ENCODE peak calls at places on chromosomes 16 and 17, in ten cellular contexts. One of them, this sample, is unnamed.

GRCh38 chr17:76032073-76032779 is 5.1 kb upstream of the EVPL start:
- DNase-seq in gastrocnemius medialis: no peak
- DNase-seq in psoas muscle: no peak
- DNase-seq in cardiac muscle cell: no peak
- DNase-seq in thoracic aorta: no peak
- DNase-seq in esophagus squamous epithelium: no peak
- DNase-seq in uterus: no peak
- DNase-seq in heart right ventricle: no peak
- DNase-seq in sigmoid colon: no peak
- DNase-seq in heart left ventricle: no peak
- DNase-seq in this sample: peak; percentile 83

GRCh38 chr17:933168-934083 is 46.1 kb downstream of the NXN start:
- DNase-seq in esophagus squamous epithelium: no peak
- DNase-seq in heart left ventricle: no peak
- DNase-seq in thoracic aorta: no peak
- DNase-seq in sigmoid colon: no peak
- DNase-seq in psoas muscle: peak; percentile 53
- DNase-seq in uterus: peak; percentile 63
- DNase-seq in cardiac muscle cell: peak; percentile 95
- DNase-seq in heart right ventricle: no peak
- DNase-seq in gastrocnemius medialis: no peak
- DNase-seq in this sample: peak; percentile 37

GRCh38 chr17:2883544-2884203 is 87.4 kb downstream of the RAP1GAP2 start:
- DNase-seq in heart left ventricle: peak; percentile 51
- DNase-seq in cardiac muscle cell: peak; percentile 60
- DNase-seq in thoracic aorta: no peak
- DNase-seq in sigmoid colon: no peak
- DNase-seq in heart right ventricle: peak; percentile 50
- DNase-seq in uterus: no peak
- DNase-seq in gastrocnemius medialis: no peak
- DNase-seq in esophagus squamous epithelium: no peak
- DNase-seq in psoas muscle: no peak
- DNase-seq in this sample: peak; percentile 15

GRCh38 chr17:51257150-51258081 is 2.4 kb downstream of the MBTD1 start:
- DNase-seq in gastrocnemius medialis: no peak
- DNase-seq in heart right ventricle: no peak
- DNase-seq in thoracic aorta: no peak
- DNase-seq in uterus: no peak
- DNase-seq in psoas muscle: no peak
- DNase-seq in sigmoid colon: no peak
- DNase-seq in cardiac muscle cell: peak; percentile 4
- DNase-seq in heart left ventricle: no peak
- DNase-seq in esophagus squamous epithelium: no peak
- DNase-seq in this sample: no peak

GRCh38 chr17:76054112-76054476 is 18.2 kb downstream of the SRP68 start:
- DNase-seq in heart left ventricle: no peak
- DNase-seq in sigmoid colon: no peak
- DNase-seq in cardiac muscle cell: no peak
- DNase-seq in gastrocnemius medialis: no peak
- DNase-seq in heart right ventricle: no peak
- DNase-seq in esophagus squamous epithelium: no peak
- DNase-seq in psoas muscle: no peak
- DNase-seq in thoracic aorta: no peak
- DNase-seq in uterus: no peak
- DNase-seq in this sample: no peak

GRCh38 chr17:5128905-5129535 is 13.2 kb downstream of the USP6 start:
- DNase-seq in cardiac muscle cell: no peak
- DNase-seq in sigmoid colon: no peak
- DNase-seq in uterus: no peak
- DNase-seq in psoas muscle: no peak
- DNase-seq in heart right ventricle: no peak
- DNase-seq in gastrocnemius medialis: no peak
- DNase-seq in thoracic aorta: no peak
- DNase-seq in esophagus squamous epithelium: no peak
- DNase-seq in heart left ventricle: no peak
- DNase-seq in this sample: no peak

GRCh38 chr16:54633943-54634362 is 296.7 kb upstream of the IRX5 start:
- DNase-seq in uterus: no peak
- DNase-seq in psoas muscle: no peak
- DNase-seq in gastrocnemius medialis: no peak
- DNase-seq in heart left ventricle: peak; percentile 29
- DNase-seq in heart right ventricle: no peak
- DNase-seq in sigmoid colon: no peak
- DNase-seq in esophagus squamous epithelium: no peak
- DNase-seq in cardiac muscle cell: peak; percentile 13
- DNase-seq in thoracic aorta: peak; percentile 35
- DNase-seq in this sample: peak; percentile 56

GRCh38 chr17:81221842-81222619 is 734 bp downstream of the CEP131 start:
- DNase-seq in thoracic aorta: no peak
- DNase-seq in sigmoid colon: no peak
- DNase-seq in esophagus squamous epithelium: no peak
- DNase-seq in psoas muscle: peak; percentile 55
- DNase-seq in uterus: no peak
- DNase-seq in heart right ventricle: no peak
- DNase-seq in gastrocnemius medialis: no peak
- DNase-seq in heart left ventricle: no peak
- DNase-seq in cardiac muscle cell: no peak
- DNase-seq in this sample: no peak

GRCh38 chr16:57732011-57732410 is 3.6 kb upstream of the KATNB1 start:
- DNase-seq in psoas muscle: no peak
- DNase-seq in cardiac muscle cell: peak; percentile 69
- DNase-seq in uterus: no peak
- DNase-seq in gastrocnemius medialis: no peak
- DNase-seq in heart left ventricle: no peak
- DNase-seq in heart right ventricle: no peak
- DNase-seq in thoracic aorta: no peak
- DNase-seq in sigmoid colon: no peak
- DNase-seq in esophagus squamous epithelium: no peak
- DNase-seq in this sample: no peak

GRCh38 chr17:74296548-74296936 is 22.5 kb downstream of the DNAI2 start:
- DNase-seq in psoas muscle: peak; percentile 76
- DNase-seq in thoracic aorta: no peak
- DNase-seq in cardiac muscle cell: peak; percentile 85
- DNase-seq in heart right ventricle: peak; percentile 62
- DNase-seq in gastrocnemius medialis: peak; percentile 16
- DNase-seq in sigmoid colon: peak; percentile 74
- DNase-seq in esophagus squamous epithelium: no peak
- DNase-seq in uterus: peak; percentile 30
- DNase-seq in heart left ventricle: peak; percentile 70
- DNase-seq in this sample: peak; percentile 48

GRCh38 chr17:43860927-43861622 is 14.1 kb downstream of the CD300LG start:
- DNase-seq in heart right ventricle: peak; percentile 57
- DNase-seq in uterus: peak; percentile 31
- DNase-seq in psoas muscle: peak; percentile 74
- DNase-seq in heart left ventricle: peak; percentile 54
- DNase-seq in gastrocnemius medialis: peak; percentile 36
- DNase-seq in thoracic aorta: peak; percentile 35
- DNase-seq in esophagus squamous epithelium: no peak
- DNase-seq in cardiac muscle cell: no peak
- DNase-seq in sigmoid colon: peak; percentile 67
- DNase-seq in this sample: no peak

GRCh38 chr17:30005709-30006320 is 64.4 kb downstream of the EFCAB5 start:
- DNase-seq in uterus: no peak
- DNase-seq in gastrocnemius medialis: no peak
- DNase-seq in psoas muscle: no peak
- DNase-seq in heart right ventricle: no peak
- DNase-seq in esophagus squamous epithelium: no peak
- DNase-seq in heart left ventricle: no peak
- DNase-seq in thoracic aorta: no peak
- DNase-seq in cardiac muscle cell: peak; percentile 73
- DNase-seq in sigmoid colon: no peak
- DNase-seq in this sample: no peak

GRCh38 chr16:55495616-55496289 is 13.1 kb upstream of the LPCAT2 start:
- DNase-seq in thoracic aorta: no peak
- DNase-seq in sigmoid colon: no peak
- DNase-seq in psoas muscle: no peak
- DNase-seq in gastrocnemius medialis: no peak
- DNase-seq in cardiac muscle cell: peak; percentile 41
- DNase-seq in heart right ventricle: no peak
- DNase-seq in esophagus squamous epithelium: no peak
- DNase-seq in uterus: peak; percentile 56
- DNase-seq in heart left ventricle: no peak
- DNase-seq in this sample: no peak

GRCh38 chr16:67396159-67396774 is 3.0 kb upstream of the TPPP3 start:
- DNase-seq in cardiac muscle cell: peak; percentile 64
- DNase-seq in esophagus squamous epithelium: no peak
- DNase-seq in gastrocnemius medialis: peak; percentile 52
- DNase-seq in thoracic aorta: peak; percentile 58
- DNase-seq in psoas muscle: peak; percentile 90
- DNase-seq in uterus: peak; percentile 79
- DNase-seq in heart right ventricle: peak; percentile 80
- DNase-seq in heart left ventricle: peak; percentile 90
- DNase-seq in sigmoid colon: peak; percentile 89
- DNase-seq in this sample: peak; percentile 61

GRCh38 chr16:17419266-17419665 is 51.5 kb downstream of the XYLT1 start:
- DNase-seq in psoas muscle: no peak
- DNase-seq in esophagus squamous epithelium: no peak
- DNase-seq in sigmoid colon: no peak
- DNase-seq in gastrocnemius medialis: no peak
- DNase-seq in thoracic aorta: no peak
- DNase-seq in heart right ventricle: no peak
- DNase-seq in heart left ventricle: no peak
- DNase-seq in uterus: no peak
- DNase-seq in cardiac muscle cell: no peak
- DNase-seq in this sample: no peak
- H3K9me3 ChIP-seq in psoas muscle: no peaks in the 10 kb centered on the region
- H3K9me3 ChIP-seq in esophagus squamous epithelium: no peaks in the 10 kb centered on the region
- H3K9me3 ChIP-seq in sigmoid colon: no peaks in the 10 kb centered on the region
- H3K9me3 ChIP-seq in gastrocnemius medialis: no peaks in the 10 kb centered on the region
- H3K9me3 ChIP-seq in thoracic aorta: no peaks in the 10 kb centered on the region
- H3K9me3 ChIP-seq in heart right ventricle: no peaks in the 10 kb centered on the region
- H3K9me3 ChIP-seq in heart left ventricle: no peaks in the 10 kb centered on the region
- H3K9me3 ChIP-seq in uterus: no peaks in the 10 kb centered on the region
- H3K9me3 ChIP-seq in cardiac muscle cell: no peaks in the 10 kb centered on the region
- H3K9me3 ChIP-seq in this sample: no peaks in the 10 kb centered on the region

GRCh38 chr16:88706965-88707871 is 915 bp downstream of the CTU2 start:
- DNase-seq in esophagus squamous epithelium: no peak
- DNase-seq in psoas muscle: no peak
- DNase-seq in cardiac muscle cell: no peak
- DNase-seq in gastrocnemius medialis: no peak
- DNase-seq in sigmoid colon: no peak
- DNase-seq in thoracic aorta: no peak
- DNase-seq in heart right ventricle: no peak
- DNase-seq in heart left ventricle: no peak
- DNase-seq in uterus: no peak
- DNase-seq in this sample: no peak
- H3K27ac ChIP-seq in esophagus squamous epithelium: peak overlapping the region; percentile 78
- H3K27ac ChIP-seq in psoas muscle: peak overlapping the region; percentile 91
- H3K27ac ChIP-seq in cardiac muscle cell: peak overlapping the region; percentile 46
- H3K27ac ChIP-seq in gastrocnemius medialis: peak overlapping the region; percentile 80
- H3K27ac ChIP-seq in sigmoid colon: peak overlapping the region; percentile 82
- H3K27ac ChIP-seq in thoracic aorta: peak overlapping the region; percentile 63
- H3K27ac ChIP-seq in heart right ventricle: peak overlapping the region; percentile 91
- H3K27ac ChIP-seq in heart left ventricle: peak overlapping the region; percentile 82
- H3K27ac ChIP-seq in uterus: peak overlapping the region; percentile 73
- H3K27ac ChIP-seq in this sample: peak overlapping the region; percentile 76

GRCh38 chr16:11082108-11082859 is 137.9 kb downstream of the CLEC16A start:
- DNase-seq in uterus: no peak
- DNase-seq in psoas muscle: no peak
- DNase-seq in esophagus squamous epithelium: no peak
- DNase-seq in heart left ventricle: no peak
- DNase-seq in gastrocnemius medialis: no peak
- DNase-seq in thoracic aorta: no peak
- DNase-seq in sigmoid colon: no peak
- DNase-seq in heart right ventricle: no peak
- DNase-seq in cardiac muscle cell: no peak
- DNase-seq in this sample: no peak

GRCh38 chr16:11087691-11088431 is 143.5 kb downstream of the CLEC16A start:
- DNase-seq in heart right ventricle: no peak
- DNase-seq in cardiac muscle cell: no peak
- DNase-seq in psoas muscle: no peak
- DNase-seq in sigmoid colon: no peak
- DNase-seq in gastrocnemius medialis: no peak
- DNase-seq in heart left ventricle: no peak
- DNase-seq in thoracic aorta: no peak
- DNase-seq in uterus: no peak
- DNase-seq in esophagus squamous epithelium: no peak
- DNase-seq in this sample: no peak

GRCh38 chr16:11085025-11085485 is 140.7 kb downstream of the CLEC16A start:
- DNase-seq in thoracic aorta: no peak
- DNase-seq in uterus: peak; percentile 74
- DNase-seq in gastrocnemius medialis: no peak
- DNase-seq in sigmoid colon: peak; percentile 84
- DNase-seq in esophagus squamous epithelium: no peak
- DNase-seq in psoas muscle: no peak
- DNase-seq in cardiac muscle cell: no peak
- DNase-seq in heart left ventricle: no peak
- DNase-seq in heart right ventricle: no peak
- DNase-seq in this sample: no peak

GRCh38 chr16:11082860-11083388 is 138.6 kb downstream of the CLEC16A start:
- DNase-seq in cardiac muscle cell: no peak
- DNase-seq in psoas muscle: no peak
- DNase-seq in esophagus squamous epithelium: no peak
- DNase-seq in gastrocnemius medialis: no peak
- DNase-seq in uterus: no peak
- DNase-seq in sigmoid colon: no peak
- DNase-seq in heart left ventricle: no peak
- DNase-seq in thoracic aorta: no peak
- DNase-seq in heart right ventricle: no peak
- DNase-seq in this sample: no peak

GRCh38 chr16:11084484-11085024 is 140.2 kb downstream of the CLEC16A start:
- DNase-seq in heart left ventricle: no peak
- DNase-seq in gastrocnemius medialis: no peak
- DNase-seq in uterus: peak; percentile 87
- DNase-seq in esophagus squamous epithelium: no peak
- DNase-seq in psoas muscle: no peak
- DNase-seq in heart right ventricle: no peak
- DNase-seq in thoracic aorta: no peak
- DNase-seq in sigmoid colon: peak; percentile 74
- DNase-seq in cardiac muscle cell: peak; percentile 75
- DNase-seq in this sample: peak; percentile 29
- H3K4me1 ChIP-seq in heart left ventricle: peaks cover 3% of the 10 kb centered on the region
- H3K4me1 ChIP-seq in gastrocnemius medialis: peaks cover 11% of the 10 kb centered on the region
- H3K4me1 ChIP-seq in uterus: peaks cover 31% of the 10 kb centered on the region
- H3K4me1 ChIP-seq in esophagus squamous epithelium: peaks cover 56% of the 10 kb centered on the region
- H3K4me1 ChIP-seq in psoas muscle: peaks cover 15% of the 10 kb centered on the region
- H3K4me1 ChIP-seq in heart right ventricle: peaks cover 17% of the 10 kb centered on the region
- H3K4me1 ChIP-seq in thoracic aorta: peaks cover 19% of the 10 kb centered on the region
- H3K4me1 ChIP-seq in sigmoid colon: no peaks in the 10 kb centered on the region
- H3K4me1 ChIP-seq in cardiac muscle cell: peaks cover 23% of the 10 kb centered on the region
- H3K4me1 ChIP-seq in this sample: peaks cover 11% of the 10 kb centered on the region

GRCh38 chr17:60496051-60496450 is 30.0 kb downstream of the APPBP2 start:
- DNase-seq in heart left ventricle: no peak
- DNase-seq in sigmoid colon: no peak
- DNase-seq in heart right ventricle: no peak
- DNase-seq in psoas muscle: no peak
- DNase-seq in cardiac muscle cell: no peak
- DNase-seq in thoracic aorta: no peak
- DNase-seq in esophagus squamous epithelium: no peak
- DNase-seq in uterus: no peak
- DNase-seq in gastrocnemius medialis: no peak
- DNase-seq in this sample: no peak

GRCh38 chr17:60495260-60495659 is 30.8 kb downstream of the APPBP2 start:
- DNase-seq in psoas muscle: no peak
- DNase-seq in heart left ventricle: no peak
- DNase-seq in uterus: no peak
- DNase-seq in gastrocnemius medialis: no peak
- DNase-seq in esophagus squamous epithelium: no peak
- DNase-seq in sigmoid colon: no peak
- DNase-seq in thoracic aorta: no peak
- DNase-seq in cardiac muscle cell: no peak
- DNase-seq in heart right ventricle: no peak
- DNase-seq in this sample: no peak

GRCh38 chr17:60493847-60494321 is 32.2 kb downstream of the APPBP2 start:
- DNase-seq in heart right ventricle: no peak
- DNase-seq in sigmoid colon: no peak
- DNase-seq in gastrocnemius medialis: no peak
- DNase-seq in uterus: no peak
- DNase-seq in thoracic aorta: no peak
- DNase-seq in psoas muscle: no peak
- DNase-seq in cardiac muscle cell: no peak
- DNase-seq in heart left ventricle: no peak
- DNase-seq in esophagus squamous epithelium: no peak
- DNase-seq in this sample: no peak

GRCh38 chr17:60491771-60492170 is 34.3 kb downstream of the APPBP2 start:
- DNase-seq in psoas muscle: no peak
- DNase-seq in sigmoid colon: no peak
- DNase-seq in esophagus squamous epithelium: no peak
- DNase-seq in uterus: no peak
- DNase-seq in cardiac muscle cell: no peak
- DNase-seq in thoracic aorta: no peak
- DNase-seq in gastrocnemius medialis: no peak
- DNase-seq in heart right ventricle: no peak
- DNase-seq in heart left ventricle: no peak
- DNase-seq in this sample: no peak
- H3K9me3 ChIP-seq in psoas muscle: no peaks in the 10 kb centered on the region
- H3K9me3 ChIP-seq in sigmoid colon: no peaks in the 10 kb centered on the region
- H3K9me3 ChIP-seq in esophagus squamous epithelium: peaks cover 15% of the 10 kb centered on the region
- H3K9me3 ChIP-seq in uterus: no peaks in the 10 kb centered on the region
- H3K9me3 ChIP-seq in cardiac muscle cell: no peaks in the 10 kb centered on the region
- H3K9me3 ChIP-seq in thoracic aorta: no peaks in the 10 kb centered on the region
- H3K9me3 ChIP-seq in gastrocnemius medialis: no peaks in the 10 kb centered on the region
- H3K9me3 ChIP-seq in heart right ventricle: no peaks in the 10 kb centered on the region
- H3K9me3 ChIP-seq in heart left ventricle: no peaks in the 10 kb centered on the region
- H3K9me3 ChIP-seq in this sample: peaks cover 26% of the 10 kb centered on the region

This sample was measured in A673.